ENCODE peak calls at places on chromosomes 7 and 10, in ten cellular contexts. Y is amniotic stem cell; C is NCI-H774; M is right atrium auricular region; L is endothelial cell; P is stimulated activated CD4-positive, alpha-beta T cell treated with anti-CD3 and anti-CD28 coated beads, Interleukin-12 subunit alpha, Interleukin-12 subunit beta, amount 100 ng/mL, for 48 hours; A is stimulated activated CD8-positive, alpha-beta memory T cell treated with anti-CD3 and anti-CD28 coated beads, Interleukin-7, amount 100 ng/mL, for 1 hour; R is central memory CD4-positive, alpha-beta T cell; J is epithelial cell of esophagus; I is fibroblast of lung. K is an unnamed sample.

GRCh38 chr10:108393111-108393510 is 1228.6 kb upstream of the SORCS1 start:
- DNase-seq in Y (no peak), C (no peak), M (no peak), L (no peak), P (no peak), A (no peak), R (no peak), J (peak; percentile 80), I (peak; percentile 25), K (no peak)

GRCh38 chr10:28540145-28540544 is 7.2 kb downstream of the WAC start:
- DNase-seq in Y (no peak), C (no peak), M (no peak), L (no peak), P (no peak), A (no peak), R (no peak), J (no peak), I (no peak), K (no peak)

GRCh38 chr10:63530409-63530808 is 9.2 kb downstream of the REEP3 start:
- DNase-seq in Y (no peak), C (no peak), M (no peak), L (no peak), P (no peak), A (no peak), R (no peak), J (no peak), I (no peak), K (no peak)

GRCh38 chr10:47027108-47027811 is 116.0 kb downstream of the PTPN20 start:
- DNase-seq in Y (no peak), C (no peak), M (peak; percentile 55), L (peak; percentile 1), P (no peak), A (no peak), R (no peak), J (no peak), I (no peak), K (peak; percentile 20)

GRCh38 chr7:95303501-95303900 is 20.8 kb downstream of the PON1 start:
- DNase-seq in Y (no peak), C (no peak), M (no peak), L (no peak), P (no peak), A (no peak), R (no peak), J (no peak), I (no peak), K (no peak)

GRCh38 chr7:107874097-107874496 is 16.9 kb upstream of the DLD start:
- DNase-seq in Y (no peak), C (no peak), M (no peak), L (no peak), P (no peak), A (no peak), R (no peak), J (no peak), I (no peak), K (no peak)

GRCh38 chr7:64867863-64868440 is 35.1 kb upstream of the ZNF273 start:
- DNase-seq in Y (no peak), C (no peak), M (peak; percentile 26), L (no peak), P (no peak), A (no peak), R (no peak), J (no peak), I (no peak), K (no peak)

GRCh38 chr7:74439546-74439945 is 14.2 kb upstream of the GTF2IRD1 start:
- DNase-seq in Y (no peak), C (no peak), M (no peak), L (no peak), P (no peak), A (no peak), R (no peak), J (no peak), I (no peak), K (no peak)

GRCh38 chr7:158740013-158740656 is 35.5 kb upstream of the NCAPG2 start:
- DNase-seq in Y (peak; percentile 13), C (no peak), M (no peak), L (no peak), P (no peak), A (no peak), R (no peak), J (peak; percentile 67), I (peak; percentile 96), K (no peak)